ENCODE peak calls at places on chromosomes 4 and X, in nine cellular contexts. One of them, this sample, is unnamed.

GRCh38 chr4:154466336-154466735 is 25.3 kb downstream of the DCHS2 start:
- DNase-seq in right cardiac atrium: no peak
- DNase-seq in Kasumi-1: no peak
- DNase-seq in T-helper 1 cell: no peak
- DNase-seq in fibroblast of the conjunctiva: no peak
- DNase-seq in HEK293T: no peak
- DNase-seq in NCI-H510A: no peak
- DNase-seq in brain microvascular endothelial cell: no peak
- DNase-seq in fibroblast of gingiva: no peak
- DNase-seq in this sample: peak

GRCh38 chr4:73434311-73434710 is 1.7 kb upstream of the AFP start:
- DNase-seq in T-helper 1 cell: no peak
- DNase-seq in HEK293T: peak
- DNase-seq in fibroblast of the conjunctiva: no peak
- DNase-seq in brain microvascular endothelial cell: no peak
- DNase-seq in Kasumi-1: peak
- DNase-seq in right cardiac atrium: no peak
- DNase-seq in NCI-H510A: no peak
- DNase-seq in fibroblast of gingiva: no peak
- DNase-seq in this sample: no peak

GRCh38 chrX:100645106-100645505 is 1.1 kb downstream of the SRPX2 start:
- DNase-seq in Kasumi-1: no peak
- DNase-seq in brain microvascular endothelial cell: no peak
- DNase-seq in T-helper 1 cell: no peak
- DNase-seq in HEK293T: no peak
- DNase-seq in fibroblast of gingiva: peak
- DNase-seq in right cardiac atrium: no peak
- DNase-seq in fibroblast of the conjunctiva: no peak
- DNase-seq in NCI-H510A: no peak
- DNase-seq in this sample: no peak

GRCh38 chr4:187238646-187239045 is 515.0 kb upstream of the FAT1 start:
- DNase-seq in fibroblast of gingiva: no peak
- DNase-seq in T-helper 1 cell: no peak
- DNase-seq in brain microvascular endothelial cell: no peak
- DNase-seq in HEK293T: no peak
- DNase-seq in Kasumi-1: no peak
- DNase-seq in fibroblast of the conjunctiva: no peak
- DNase-seq in right cardiac atrium: no peak
- DNase-seq in NCI-H510A: no peak
- DNase-seq in this sample: no peak

GRCh38 chrX:125295337-125295736 is 24.3 kb upstream of the TEX13C start:
- DNase-seq in brain microvascular endothelial cell: no peak
- DNase-seq in Kasumi-1: no peak
- DNase-seq in fibroblast of the conjunctiva: no peak
- DNase-seq in T-helper 1 cell: no peak
- DNase-seq in HEK293T: no peak
- DNase-seq in fibroblast of gingiva: peak
- DNase-seq in right cardiac atrium: no peak
- DNase-seq in NCI-H510A: no peak
- DNase-seq in this sample: no peak

GRCh38 chrX:67780694-67781109 is 236.9 kb downstream of the AR start:
- DNase-seq in HEK293T: no peak
- DNase-seq in brain microvascular endothelial cell: peak
- DNase-seq in fibroblast of gingiva: peak
- DNase-seq in Kasumi-1: peak
- DNase-seq in right cardiac atrium: peak
- DNase-seq in T-helper 1 cell: no peak
- DNase-seq in fibroblast of the conjunctiva: peak
- DNase-seq in NCI-H510A: no peak
- DNase-seq in this sample: peak

GRCh38 chr4:173346074-173346473 is 11.9 kb upstream of the HMGB2 start:
- DNase-seq in right cardiac atrium: no peak
- DNase-seq in Kasumi-1: no peak
- DNase-seq in HEK293T: no peak
- DNase-seq in brain microvascular endothelial cell: peak
- DNase-seq in T-helper 1 cell: no peak
- DNase-seq in fibroblast of gingiva: no peak
- DNase-seq in fibroblast of the conjunctiva: no peak
- DNase-seq in NCI-H510A: no peak
- DNase-seq in this sample: no peak

GRCh38 chr4:22476011-22476410 is 39.9 kb downstream of the ADGRA3 start:
- DNase-seq in fibroblast of gingiva: no peak
- DNase-seq in T-helper 1 cell: no peak
- DNase-seq in brain microvascular endothelial cell: no peak
- DNase-seq in right cardiac atrium: no peak
- DNase-seq in HEK293T: no peak
- DNase-seq in Kasumi-1: no peak
- DNase-seq in NCI-H510A: no peak
- DNase-seq in fibroblast of the conjunctiva: no peak
- DNase-seq in this sample: no peak

GRCh38 chr4:128757712-128758111 is 51.8 kb upstream of the JADE1 start:
- DNase-seq in brain microvascular endothelial cell: no peak
- DNase-seq in Kasumi-1: no peak
- DNase-seq in fibroblast of gingiva: peak
- DNase-seq in HEK293T: peak
- DNase-seq in right cardiac atrium: peak
- DNase-seq in T-helper 1 cell: no peak
- DNase-seq in fibroblast of the conjunctiva: no peak
- DNase-seq in NCI-H510A: no peak
- DNase-seq in this sample: peak

GRCh38 chr4:94577136-94577535 is 125.4 kb downstream of the PDLIM5 start:
- DNase-seq in fibroblast of gingiva: peak
- DNase-seq in right cardiac atrium: peak
- DNase-seq in NCI-H510A: no peak
- DNase-seq in brain microvascular endothelial cell: peak
- DNase-seq in HEK293T: no peak
- DNase-seq in Kasumi-1: no peak
- DNase-seq in fibroblast of the conjunctiva: peak
- DNase-seq in T-helper 1 cell: no peak
- DNase-seq in this sample: peak

GRCh38 chrX:153778684-153779101 is 2.1 kb upstream of the SRPK3 start:
- DNase-seq in brain microvascular endothelial cell: no peak
- DNase-seq in NCI-H510A: no peak
- DNase-seq in Kasumi-1: peak
- DNase-seq in right cardiac atrium: peak
- DNase-seq in fibroblast of gingiva: no peak
- DNase-seq in HEK293T: peak
- DNase-seq in fibroblast of the conjunctiva: no peak
- DNase-seq in T-helper 1 cell: no peak
- DNase-seq in this sample: no peak

GRCh38 chr4:112938461-112939058 is 110.9 kb upstream of the ANK2 start:
- DNase-seq in NCI-H510A: no peak
- DNase-seq in right cardiac atrium: no peak
- DNase-seq in fibroblast of the conjunctiva: peak
- DNase-seq in brain microvascular endothelial cell: peak
- DNase-seq in HEK293T: peak
- DNase-seq in T-helper 1 cell: no peak
- DNase-seq in Kasumi-1: peak
- DNase-seq in fibroblast of gingiva: peak
- DNase-seq in this sample: no peak

GRCh38 chrX:110055616-110056015 is 52.7 kb downstream of the TMEM164 start:
- DNase-seq in Kasumi-1: no peak
- DNase-seq in T-helper 1 cell: no peak
- DNase-seq in fibroblast of the conjunctiva: no peak
- DNase-seq in HEK293T: no peak
- DNase-seq in NCI-H510A: no peak
- DNase-seq in fibroblast of gingiva: no peak
- DNase-seq in brain microvascular endothelial cell: peak
- DNase-seq in right cardiac atrium: no peak
- DNase-seq in this sample: no peak

GRCh38 chr4:186010821-186011220 is 58.1 kb upstream of the TLR3 start:
- DNase-seq in HEK293T: no peak
- DNase-seq in T-helper 1 cell: no peak
- DNase-seq in right cardiac atrium: no peak
- DNase-seq in Kasumi-1: no peak
- DNase-seq in fibroblast of gingiva: no peak
- DNase-seq in fibroblast of the conjunctiva: no peak
- DNase-seq in brain microvascular endothelial cell: no peak
- DNase-seq in NCI-H510A: no peak
- DNase-seq in this sample: no peak

GRCh38 chrX:5080812-5081211 is 1147.9 kb downstream of the NLGN4X start:
- DNase-seq in right cardiac atrium: no peak
- DNase-seq in NCI-H510A: no peak
- DNase-seq in fibroblast of gingiva: no peak
- DNase-seq in brain microvascular endothelial cell: no peak
- DNase-seq in HEK293T: no peak
- DNase-seq in fibroblast of the conjunctiva: no peak
- DNase-seq in Kasumi-1: no peak
- DNase-seq in T-helper 1 cell: no peak
- DNase-seq in this sample: no peak

This sample was measured in retinal pigment epithelial cell.